ENCODE peak calls at places on chromosome 16, in six cellular contexts. O is right atrium auricular region, U is colonic mucosa, J is left ventricle myocardium inferior, K is esophagus squamous epithelium, D is uterus. B is an unnamed sample.

GRCh38 chr16:51133691-51134090 is 17.4 kb downstream of the SALL1 start:
- DNase-seq in O (no peak), U (no peak), J (no peak), K (no peak), D (no peak), B (no peak)

GRCh38 chr16:68013440-68013839 is 2.3 kb downstream of the DPEP2NB start:
- DNase-seq in O (no peak), U (no peak), J (no peak), K (no peak), D (no peak), B (no peak)

GRCh38 chr16:30567991-30568638 is 3.4 kb downstream of the ZNF688 start:
- DNase-seq in O (no peak), U (no peak), J (no peak), K (no peak), D (no peak), B (no peak)

GRCh38 chr16:85422374-85423185 is 190.5 kb upstream of the GSE1 start:
- DNase-seq in O (no peak), U (peak), J (peak), K (no peak), D (no peak), B (peak)

GRCh38 chr16:68590201-68590994 is 51.3 kb downstream of the ZFP90 start:
- DNase-seq in O (no peak), U (peak), J (peak), K (no peak), D (peak), B (peak)

GRCh38 chr16:86747761-86748160 is 169.4 kb downstream of the FOXL1 start:
- DNase-seq in O (no peak), U (no peak), J (no peak), K (no peak), D (no peak), B (no peak)

GRCh38 chr16:73323880-73324279 is 276.0 kb upstream of the ZFHX3 start:
- DNase-seq in O (no peak), U (no peak), J (peak), K (no peak), D (no peak), B (no peak)

GRCh38 chr16:85955566-85955965 is 56.6 kb downstream of the IRF8 start:
- DNase-seq in O (no peak), U (no peak), J (no peak), K (no peak), D (no peak), B (no peak)

GRCh38 chr16:82432261-82432660 is 194.5 kb upstream of the CDH13 start:
- DNase-seq in O (no peak), U (no peak), J (no peak), K (no peak), D (no peak), B (no peak)

GRCh38 chr16:7938175-7938574 is 605.5 kb downstream of the RBFOX1 start:
- DNase-seq in O (no peak), U (no peak), J (no peak), K (no peak), D (no peak), B (no peak)

GRCh38 chr16:84820771-84821170 is 986 bp downstream of the CRISPLD2 start:
- DNase-seq in O (no peak), U (no peak), J (no peak), K (no peak), D (no peak), B (no peak)

GRCh38 chr16:57616241-57616640 is 12.2 kb upstream of the ADGRG1 start:
- DNase-seq in O (no peak), U (peak), J (no peak), K (no peak), D (no peak), B (no peak)

GRCh38 chr16:7303014-7303676 is 29.5 kb upstream of the RBFOX1 start:
- DNase-seq in O (no peak), U (no peak), J (peak), K (no peak), D (no peak), B (no peak)

GRCh38 chr16:88809068-88809675 is 2.6 kb downstream of the APRT start:
- DNase-seq in O (no peak), U (no peak), J (no peak), K (no peak), D (no peak), B (no peak)

GRCh38 chr16:29897333-29897732 is 2.0 kb downstream of the SEZ6L2 start:
- DNase-seq in O (no peak), U (no peak), J (no peak), K (no peak), D (no peak), B (no peak)

GRCh38 chr16:81816351-81816750 is 37.3 kb downstream of the PLCG2 start:
- DNase-seq in O (no peak), U (no peak), J (no peak), K (no peak), D (no peak), B (no peak)

GRCh38 chr16:4597174-4597573 is 17.5 kb downstream of the UBALD1 start:
- DNase-seq in O (no peak), U (no peak), J (no peak), K (no peak), D (no peak), B (no peak)

GRCh38 chr16:23570992-23571632 is 13.6 kb downstream of the UBFD1 start:
- DNase-seq in O (no peak), U (no peak), J (no peak), K (no peak), D (no peak), B (no peak)

GRCh38 chr16:73058616-73059409 is 10.9 kb upstream of the ZFHX3 start:
- DNase-seq in O (no peak), U (no peak), J (peak), K (no peak), D (peak), B (no peak)

GRCh38 chr16:66924527-66925321 is 611 bp downstream of the RRAD start:
- DNase-seq in O (no peak), U (peak), J (peak), K (no peak), D (no peak), B (no peak)

GRCh38 chr16:66927012-66927436 is 1.7 kb upstream of the RRAD start:
- DNase-seq in O (no peak), U (no peak), J (peak), K (no peak), D (no peak), B (peak)

GRCh38 chr16:66925322-66925840 is at the start of gene RRAD:
- DNase-seq in O (no peak), U (no peak), J (peak), K (no peak), D (peak), B (peak)

GRCh38 chr16:66927918-66928649 is 2.7 kb upstream of the RRAD start:
- DNase-seq in O (no peak), U (no peak), J (no peak), K (no peak), D (no peak), B (no peak)

GRCh38 chr16:66926171-66926570 is 836 bp upstream of the RRAD start:
- DNase-seq in O (no peak), U (no peak), J (peak), K (no peak), D (no peak), B (no peak)
- H3K27ac ChIP-seq in O (peak), U (no peak), J (peak), K (peak), D (peak), B (peak)

GRCh38 chr16:28207425-28207824 is 4.3 kb downstream of the XPO6 start:
- DNase-seq in O (no peak), U (no peak), J (no peak), K (no peak), D (no peak), B (no peak)

GRCh38 chr16:28210264-28210663 is 1.5 kb downstream of the XPO6 start:
- DNase-seq in O (no peak), U (no peak), J (no peak), K (no peak), D (no peak), B (no peak)

GRCh38 chr16:28205974-28206373 is 5.8 kb downstream of the XPO6 start:
- DNase-seq in O (no peak), U (no peak), J (no peak), K (no peak), D (no peak), B (no peak)

GRCh38 chr16:28208824-28209223 is 2.9 kb downstream of the XPO6 start:
- DNase-seq in O (no peak), U (no peak), J (no peak), K (no peak), D (no peak), B (no peak)

GRCh38 chr16:28208131-28208530 is 3.6 kb downstream of the XPO6 start:
- DNase-seq in O (no peak), U (no peak), J (no peak), K (no peak), D (no peak), B (no peak)
- H3K27ac ChIP-seq in O (no peak), U (no peak), J (no peak), K (no peak), D (no peak), B (no peak)

DNA sequence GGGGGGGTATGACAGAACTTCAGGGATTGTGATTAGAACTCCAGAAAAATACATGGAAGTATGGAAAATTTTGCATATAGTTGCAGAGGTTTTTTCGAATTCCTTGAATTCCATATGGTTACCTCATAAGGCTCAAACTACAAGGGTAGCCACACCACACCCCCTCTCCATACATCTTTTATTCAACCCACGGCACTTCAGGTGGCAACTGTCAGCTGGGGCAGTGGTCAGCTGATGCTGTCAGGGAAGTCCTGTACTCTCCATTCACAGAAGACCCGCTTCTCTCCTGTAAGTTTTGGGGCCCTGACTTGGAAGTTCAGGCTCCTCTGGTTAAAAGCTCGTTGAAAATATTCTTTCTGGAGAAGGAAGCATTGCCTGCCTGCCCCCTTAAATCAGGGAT is 57.5 kb upstream of the CLEC19A start:
- DNase-seq in O (no peak), U (no peak), J (no peak), K (no peak), D (no peak), B (no peak)
- H3K27ac ChIP-seq in O (no peak), U (no peak), J (no peak), K (no peak), D (no peak), B (no peak)

DNA sequence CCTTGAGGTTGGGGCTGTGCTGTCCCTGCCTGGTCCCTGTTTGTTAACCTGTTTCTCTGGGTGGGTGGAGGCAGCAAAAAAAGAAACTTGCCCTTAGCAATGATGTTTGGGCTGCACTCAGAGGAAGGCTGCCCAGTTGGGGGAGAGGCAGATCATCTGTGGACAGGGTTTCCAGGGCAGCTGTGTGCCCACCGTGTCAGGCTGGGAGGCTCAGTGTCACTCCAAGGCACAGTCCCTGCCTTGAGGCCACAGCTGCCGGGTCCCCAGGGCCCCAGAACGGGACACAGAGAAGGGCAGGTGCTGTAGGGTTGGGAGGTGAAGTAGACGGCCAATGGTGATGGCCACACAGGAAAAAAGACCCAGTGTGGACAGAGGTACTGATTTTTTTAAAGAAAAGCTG is 3.9 kb downstream of the IL34 start:
- DNase-seq in O (no peak), U (no peak), J (no peak), K (no peak), D (no peak), B (no peak)
- H3K27ac ChIP-seq in O (no peak), U (no peak), J (no peak), K (no peak), D (no peak), B (no peak)

GRCh38 chr16:17424771-17425170 is 46.0 kb downstream of the XYLT1 start:
- DNase-seq in O (no peak), U (no peak), J (no peak), K (no peak), D (no peak), B (no peak)
- H3K27ac ChIP-seq in O (no peak), U (no peak), J (no peak), K (no peak), D (no peak), B (no peak)

GRCh38 chr16:17329412-17329811 is 141.3 kb downstream of the XYLT1 start:
- DNase-seq in O (no peak), U (no peak), J (no peak), K (no peak), D (no peak), B (no peak)
- H3K27ac ChIP-seq in O (peak), U (peak), J (peak), K (no peak), D (peak), B (peak)

GRCh38 chr16:48395375-48395774 is 10.2 kb upstream of the SIAH1 start:
- DNase-seq in O (no peak), U (no peak), J (no peak), K (no peak), D (no peak), B (no peak)
- H3K27ac ChIP-seq in O (no peak), U (no peak), J (no peak), K (no peak), D (no peak), B (no peak)

GRCh38 chr16:20744922-20745440 is 3.4 kb upstream of the THUMPD1 start:
- DNase-seq in O (no peak), U (no peak), J (no peak), K (no peak), D (no peak), B (no peak)
- H3K27ac ChIP-seq in O (no peak), U (no peak), J (no peak), K (no peak), D (no peak), B (no peak)

DNA sequence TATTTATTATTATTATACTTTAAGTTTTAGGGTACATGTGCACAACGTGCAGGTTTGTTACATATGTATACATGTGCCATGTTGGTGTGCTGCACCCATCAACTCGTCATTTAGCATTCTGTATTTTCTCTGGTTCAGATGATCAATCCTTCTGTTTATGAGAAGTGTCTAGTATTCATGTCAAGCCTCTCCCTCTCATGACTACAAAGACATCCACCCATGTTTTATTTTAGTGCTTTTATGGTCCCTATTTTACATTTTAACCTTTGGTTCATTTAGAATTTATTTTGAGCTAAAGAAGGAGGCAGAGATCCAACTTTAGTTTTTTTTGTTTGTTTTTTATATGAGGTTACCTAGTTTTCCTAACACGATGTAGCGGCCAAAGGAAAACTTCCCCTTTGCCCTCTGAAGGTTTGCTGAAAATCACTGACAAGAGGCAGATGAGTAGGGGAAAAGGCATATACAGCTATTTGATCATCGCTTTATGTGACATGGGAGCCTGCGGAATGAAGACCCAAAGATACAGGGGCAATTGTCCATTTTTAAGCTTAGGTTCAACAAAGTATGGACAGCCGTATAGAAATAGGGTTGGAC is 22.4 kb upstream of the AQP8 start:
- DNase-seq in O (no peak), U (no peak), J (no peak), K (no peak), D (no peak), B (no peak)
- H3K27ac ChIP-seq in O (no peak), U (no peak), J (no peak), K (no peak), D (peak), B (no peak)

GRCh38 chr16:55501549-55502322 is 7.1 kb upstream of the LPCAT2 start:
- DNase-seq in O (no peak), U (peak), J (no peak), K (no peak), D (peak), B (no peak)

GRCh38 chr16:55506083-55506482 is 2.8 kb upstream of the LPCAT2 start:
- DNase-seq in O (no peak), U (peak), J (no peak), K (no peak), D (no peak), B (no peak)

GRCh38 chr16:55505333-55506015 is 3.4 kb upstream of the LPCAT2 start:
- DNase-seq in O (no peak), U (no peak), J (no peak), K (no peak), D (no peak), B (no peak)

GRCh38 chr16:55502801-55503366 is 6.0 kb upstream of the LPCAT2 start:
- DNase-seq in O (peak), U (peak), J (peak), K (no peak), D (peak), B (peak)

DNA sequence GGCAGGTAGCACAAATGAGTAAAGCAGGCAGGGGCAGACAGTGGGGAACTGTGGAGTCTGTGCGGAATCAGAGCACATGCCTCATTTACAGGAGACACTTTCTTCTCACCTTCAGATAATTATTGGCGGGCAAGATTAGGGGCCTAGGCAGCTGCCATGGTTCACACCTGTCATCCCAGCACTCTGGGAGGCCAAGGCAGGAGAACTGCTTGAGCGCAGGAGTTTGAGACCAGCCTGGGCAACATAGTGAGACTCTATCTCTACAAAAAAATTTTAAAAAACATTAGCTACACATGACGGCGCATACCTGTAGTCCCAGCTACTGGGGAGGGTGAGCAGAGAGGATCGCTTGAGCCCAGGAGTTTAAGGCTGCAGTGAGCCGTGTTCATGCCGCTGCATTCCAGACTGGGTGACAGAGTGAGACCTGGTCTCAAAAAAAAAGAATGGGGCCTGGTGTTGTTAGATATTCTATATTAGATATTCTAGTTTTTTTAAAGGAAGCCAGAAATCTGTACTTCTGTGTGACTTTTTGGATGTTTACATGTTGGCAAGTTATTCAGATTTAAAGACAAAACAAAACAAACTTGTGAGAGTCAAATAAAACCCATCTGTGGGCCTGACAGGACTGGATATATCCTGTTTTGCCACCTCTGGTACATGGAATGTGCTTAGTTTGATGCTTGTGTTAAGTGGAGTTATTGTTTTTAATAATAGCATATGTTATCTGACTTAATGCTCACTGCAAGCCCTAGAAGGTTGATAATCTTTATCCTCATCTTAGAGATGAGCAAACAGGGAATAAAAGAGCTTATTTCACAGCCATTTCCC is 4.9 kb upstream of the LPCAT2 start:
- DNase-seq in O (no peak), U (no peak), J (no peak), K (no peak), D (no peak), B (no peak)
- H3K27ac ChIP-seq in O (no peak), U (no peak), J (peak), K (no peak), D (peak), B (no peak)

B was measured in lung.